ENCODE peak calls at places on chromosomes 13 and 19, in seven cellular contexts. N is stimulated activated CD4-positive, alpha-beta T cell treated with anti-CD3 and anti-CD28 coated beads, Interleukin-4, amount 100 ng/mL, for 48 hours; K is BJ; C is GM12864; H is CD4-positive, CD25-positive, alpha-beta regulatory T cell; L is LoVo; U is activated CD4-positive, alpha-beta T cell treated with anti-CD3 and anti-CD28 coated beads for 24 hours. A is an unnamed sample.

GRCh38 chr19:46813570-46814358 is 25.4 kb upstream of the SLC1A5 start:
- DNase-seq in L (no peak), N (no peak), U (no peak), K (no peak), H (no peak), C (no peak), A (peak; percentile 98)

GRCh38 chr19:10018219-10018618 is 4.9 kb downstream of the RDH8 start:
- DNase-seq in C (no peak), N (no peak), L (no peak), K (peak; percentile 38), U (no peak), H (no peak), A (no peak)

GRCh38 chr13:99218545-99218944 is 17.9 kb downstream of the UBAC2 start:
- DNase-seq in H (no peak), K (no peak), N (no peak), C (no peak), L (no peak), U (no peak), A (no peak)

GRCh38 chr19:57708641-57709354 is at the start of gene ZNF154:
- DNase-seq in C (peak; percentile 13), N (peak; percentile 3), H (peak; percentile 43), L (no peak), U (no peak), K (no peak), A (no peak)

GRCh38 chr19:38877781-38878574 is at the start of gene RINL:
- DNase-seq in H (peak; percentile 72), C (peak; percentile 49), K (no peak), N (peak; percentile 44), L (no peak), U (peak; percentile 55), A (peak; percentile 51)

GRCh38 chr19:4267101-4267900 is 11.8 kb upstream of the SHD start:
- DNase-seq in C (no peak), U (peak; percentile 46), H (peak; percentile 55), K (no peak), N (peak; percentile 57), L (peak; percentile 42), A (peak; percentile 41)

GRCh38 chr19:50837300-50837699 is 3.9 kb upstream of the KLK15 start:
- DNase-seq in U (no peak), H (no peak), N (no peak), L (no peak), K (no peak), C (no peak), A (no peak)

GRCh38 chr13:96958286-96958891 is 35.9 kb downstream of the OXGR1 start:
- DNase-seq in C (peak; percentile 5), L (peak; percentile 36), H (no peak), U (no peak), K (no peak), N (no peak), A (peak; percentile 53)

GRCh38 chr19:37303591-37304171 is 67.2 kb upstream of the ZNF527 start:
- DNase-seq in N (no peak), L (no peak), K (no peak), U (no peak), C (no peak), H (no peak), A (no peak)

GRCh38 chr19:48926909-48927308 is 6.6 kb upstream of the DHDH start:
- DNase-seq in C (no peak), U (no peak), N (no peak), L (peak; percentile 47), K (peak; percentile 87), H (no peak), A (no peak)

A was measured in SW480.